ENCODE peak calls at places on chromosomes 6 and 20, in six cellular contexts. One of them, this sample, is unnamed.
A peak's percentile ranks its signal among the peaks of the same experiment; 100 is the strongest.

GRCh38 chr20:48945840-48946514 is 24.5 kb downstream of the ARFGEF2 start:
- DNase-seq in hippocampal formation: no peak
- DNase-seq in activated T-helper 9 cell treated with anti-CD3 and anti-CD28 coated beads, Interleukin-2, amount 50 U/mL, for 16 hours: no peak
- DNase-seq in COR-L47: no peak
- DNase-seq in GM13977: no peak
- DNase-seq in astrocyte of the cerebellum: no peak
- DNase-seq in this sample: no peak

GRCh38 chr20:31515775-31516107 is 1.5 kb downstream of the HM13 start:
- DNase-seq in COR-L47: no peak
- DNase-seq in activated T-helper 9 cell treated with anti-CD3 and anti-CD28 coated beads, Interleukin-2, amount 50 U/mL, for 16 hours: no peak
- DNase-seq in hippocampal formation: no peak
- DNase-seq in GM13977: no peak
- DNase-seq in astrocyte of the cerebellum: no peak
- DNase-seq in this sample: no peak

GRCh38 chr6:40485300-40485699 is 101.9 kb downstream of the LRFN2 start:
- DNase-seq in hippocampal formation: no peak
- DNase-seq in COR-L47: no peak
- DNase-seq in GM13977: no peak
- DNase-seq in activated T-helper 9 cell treated with anti-CD3 and anti-CD28 coated beads, Interleukin-2, amount 50 U/mL, for 16 hours: no peak
- DNase-seq in astrocyte of the cerebellum: no peak
- DNase-seq in this sample: no peak

GRCh38 chr20:18615020-18615652 is 27.3 kb downstream of the DTD1 start:
- DNase-seq in activated T-helper 9 cell treated with anti-CD3 and anti-CD28 coated beads, Interleukin-2, amount 50 U/mL, for 16 hours: no peak
- DNase-seq in GM13977: no peak
- DNase-seq in astrocyte of the cerebellum: no peak
- DNase-seq in COR-L47: no peak
- DNase-seq in hippocampal formation: peak; percentile 39
- DNase-seq in this sample: no peak

GRCh38 chr6:124298682-124299081 is 495.0 kb downstream of the NKAIN2 start:
- DNase-seq in GM13977: no peak
- DNase-seq in astrocyte of the cerebellum: no peak
- DNase-seq in activated T-helper 9 cell treated with anti-CD3 and anti-CD28 coated beads, Interleukin-2, amount 50 U/mL, for 16 hours: no peak
- DNase-seq in COR-L47: peak; percentile 21
- DNase-seq in hippocampal formation: no peak
- DNase-seq in this sample: no peak

GRCh38 chr6:14799928-14800327 is 445.9 kb upstream of the JARID2 start:
- DNase-seq in hippocampal formation: peak; percentile 65
- DNase-seq in GM13977: peak; percentile 43
- DNase-seq in activated T-helper 9 cell treated with anti-CD3 and anti-CD28 coated beads, Interleukin-2, amount 50 U/mL, for 16 hours: no peak
- DNase-seq in astrocyte of the cerebellum: peak; percentile 70
- DNase-seq in COR-L47: peak; percentile 48
- DNase-seq in this sample: peak; percentile 36

GRCh38 chr6:9233226-9233625 is 797.9 kb upstream of the SLC35B3 start:
- DNase-seq in COR-L47: no peak
- DNase-seq in GM13977: no peak
- DNase-seq in hippocampal formation: no peak
- DNase-seq in astrocyte of the cerebellum: no peak
- DNase-seq in activated T-helper 9 cell treated with anti-CD3 and anti-CD28 coated beads, Interleukin-2, amount 50 U/mL, for 16 hours: no peak
- DNase-seq in this sample: no peak

GRCh38 chr6:130116273-130116672 is 97.9 kb downstream of the L3MBTL3 start:
- DNase-seq in GM13977: no peak
- DNase-seq in COR-L47: no peak
- DNase-seq in astrocyte of the cerebellum: no peak
- DNase-seq in hippocampal formation: no peak
- DNase-seq in activated T-helper 9 cell treated with anti-CD3 and anti-CD28 coated beads, Interleukin-2, amount 50 U/mL, for 16 hours: no peak
- DNase-seq in this sample: no peak

GRCh38 chr6:22081709-22082108 is 215.1 kb downstream of the PRL start:
- DNase-seq in GM13977: no peak
- DNase-seq in COR-L47: no peak
- DNase-seq in astrocyte of the cerebellum: no peak
- DNase-seq in activated T-helper 9 cell treated with anti-CD3 and anti-CD28 coated beads, Interleukin-2, amount 50 U/mL, for 16 hours: no peak
- DNase-seq in hippocampal formation: no peak
- DNase-seq in this sample: no peak

GRCh38 chr6:32190946-32191677 is 1.1 kb upstream of the PBX2 start:
- DNase-seq in GM13977: no peak
- DNase-seq in activated T-helper 9 cell treated with anti-CD3 and anti-CD28 coated beads, Interleukin-2, amount 50 U/mL, for 16 hours: no peak
- DNase-seq in hippocampal formation: no peak
- DNase-seq in astrocyte of the cerebellum: no peak
- DNase-seq in COR-L47: no peak
- DNase-seq in this sample: no peak

GRCh38 chr6:32047855-32048766 is 9.9 kb downstream of the CYP21A2 start:
- DNase-seq in COR-L47: peak; percentile 37
- DNase-seq in hippocampal formation: no peak
- DNase-seq in astrocyte of the cerebellum: no peak
- DNase-seq in GM13977: peak; percentile 80
- DNase-seq in activated T-helper 9 cell treated with anti-CD3 and anti-CD28 coated beads, Interleukin-2, amount 50 U/mL, for 16 hours: peak; percentile 46
- DNase-seq in this sample: peak; percentile 71

GRCh38 chr20:31890646-31891045 is 20.2 kb downstream of the TTLL9 start:
- DNase-seq in COR-L47: no peak
- DNase-seq in GM13977: no peak
- DNase-seq in hippocampal formation: no peak
- DNase-seq in activated T-helper 9 cell treated with anti-CD3 and anti-CD28 coated beads, Interleukin-2, amount 50 U/mL, for 16 hours: no peak
- DNase-seq in astrocyte of the cerebellum: no peak
- DNase-seq in this sample: no peak

GRCh38 chr6:145372671-145373123 is 362.6 kb downstream of the EPM2A start:
- DNase-seq in COR-L47: no peak
- DNase-seq in activated T-helper 9 cell treated with anti-CD3 and anti-CD28 coated beads, Interleukin-2, amount 50 U/mL, for 16 hours: no peak
- DNase-seq in GM13977: peak; percentile 22
- DNase-seq in hippocampal formation: no peak
- DNase-seq in astrocyte of the cerebellum: peak; percentile 5
- DNase-seq in this sample: no peak

GRCh38 chr20:48682529-48683385 is 145.0 kb downstream of the PREX1 start:
- DNase-seq in hippocampal formation: no peak
- DNase-seq in astrocyte of the cerebellum: peak; percentile 94
- DNase-seq in COR-L47: peak; percentile 98
- DNase-seq in activated T-helper 9 cell treated with anti-CD3 and anti-CD28 coated beads, Interleukin-2, amount 50 U/mL, for 16 hours: no peak
- DNase-seq in GM13977: no peak
- DNase-seq in this sample: peak; percentile 54

GRCh38 chr6:19382676-19383075 is 454.5 kb upstream of the ID4 start:
- DNase-seq in hippocampal formation: no peak
- DNase-seq in activated T-helper 9 cell treated with anti-CD3 and anti-CD28 coated beads, Interleukin-2, amount 50 U/mL, for 16 hours: no peak
- DNase-seq in COR-L47: peak; percentile 43
- DNase-seq in GM13977: no peak
- DNase-seq in astrocyte of the cerebellum: no peak
- DNase-seq in this sample: no peak

GRCh38 chr20:63848003-63848911 is 13.0 kb upstream of the ABHD16B start:
- DNase-seq in activated T-helper 9 cell treated with anti-CD3 and anti-CD28 coated beads, Interleukin-2, amount 50 U/mL, for 16 hours: no peak
- DNase-seq in astrocyte of the cerebellum: no peak
- DNase-seq in GM13977: no peak
- DNase-seq in hippocampal formation: no peak
- DNase-seq in COR-L47: no peak
- DNase-seq in this sample: no peak

GRCh38 chr6:104541411-104541810 is 318.3 kb downstream of the HACE1 start:
- DNase-seq in astrocyte of the cerebellum: no peak
- DNase-seq in hippocampal formation: no peak
- DNase-seq in GM13977: no peak
- DNase-seq in activated T-helper 9 cell treated with anti-CD3 and anti-CD28 coated beads, Interleukin-2, amount 50 U/mL, for 16 hours: no peak
- DNase-seq in COR-L47: no peak
- DNase-seq in this sample: no peak

GRCh38 chr6:149014631-149015171 is 267.9 kb downstream of the UST start:
- DNase-seq in hippocampal formation: no peak
- DNase-seq in activated T-helper 9 cell treated with anti-CD3 and anti-CD28 coated beads, Interleukin-2, amount 50 U/mL, for 16 hours: no peak
- DNase-seq in GM13977: no peak
- DNase-seq in astrocyte of the cerebellum: no peak
- DNase-seq in COR-L47: no peak
- DNase-seq in this sample: no peak

GRCh38 chr20:420721-421574 is 12.8 kb downstream of the RBCK1 start:
- DNase-seq in hippocampal formation: no peak
- DNase-seq in astrocyte of the cerebellum: no peak
- DNase-seq in GM13977: no peak
- DNase-seq in COR-L47: peak; percentile 60
- DNase-seq in activated T-helper 9 cell treated with anti-CD3 and anti-CD28 coated beads, Interleukin-2, amount 50 U/mL, for 16 hours: no peak
- DNase-seq in this sample: no peak

GRCh38 chr20:49668181-49668877 is 45.3 kb downstream of the B4GALT5 start:
- DNase-seq in activated T-helper 9 cell treated with anti-CD3 and anti-CD28 coated beads, Interleukin-2, amount 50 U/mL, for 16 hours: peak; percentile 67
- DNase-seq in astrocyte of the cerebellum: no peak
- DNase-seq in GM13977: peak; percentile 76
- DNase-seq in COR-L47: no peak
- DNase-seq in hippocampal formation: no peak
- DNase-seq in this sample: no peak

GRCh38 chr6:125363010-125363359 is 61.2 kb upstream of the HDDC2 start:
- DNase-seq in GM13977: no peak
- DNase-seq in hippocampal formation: no peak
- DNase-seq in COR-L47: no peak
- DNase-seq in astrocyte of the cerebellum: peak; percentile 13
- DNase-seq in activated T-helper 9 cell treated with anti-CD3 and anti-CD28 coated beads, Interleukin-2, amount 50 U/mL, for 16 hours: no peak
- DNase-seq in this sample: no peak

GRCh38 chr6:82955841-82956240 is 109.8 kb downstream of the UBE3D start:
- DNase-seq in GM13977: no peak
- DNase-seq in COR-L47: no peak
- DNase-seq in astrocyte of the cerebellum: peak; percentile 39
- DNase-seq in activated T-helper 9 cell treated with anti-CD3 and anti-CD28 coated beads, Interleukin-2, amount 50 U/mL, for 16 hours: no peak
- DNase-seq in hippocampal formation: no peak
- DNase-seq in this sample: no peak

GRCh38 chr20:21133404-21133803 is 7.5 kb downstream of the KIZ start:
- DNase-seq in GM13977: no peak
- DNase-seq in COR-L47: no peak
- DNase-seq in astrocyte of the cerebellum: no peak
- DNase-seq in hippocampal formation: no peak
- DNase-seq in activated T-helper 9 cell treated with anti-CD3 and anti-CD28 coated beads, Interleukin-2, amount 50 U/mL, for 16 hours: no peak
- DNase-seq in this sample: no peak

GRCh38 chr6:99362644-99363268 is 13.3 kb upstream of the FAXC start:
- DNase-seq in COR-L47: no peak
- DNase-seq in hippocampal formation: no peak
- DNase-seq in GM13977: no peak
- DNase-seq in activated T-helper 9 cell treated with anti-CD3 and anti-CD28 coated beads, Interleukin-2, amount 50 U/mL, for 16 hours: no peak
- DNase-seq in astrocyte of the cerebellum: no peak
- DNase-seq in this sample: no peak

GRCh38 chr20:23293689-23294088 is 56.9 kb upstream of the NXT1 start:
- DNase-seq in hippocampal formation: no peak
- DNase-seq in GM13977: no peak
- DNase-seq in COR-L47: no peak
- DNase-seq in activated T-helper 9 cell treated with anti-CD3 and anti-CD28 coated beads, Interleukin-2, amount 50 U/mL, for 16 hours: no peak
- DNase-seq in astrocyte of the cerebellum: no peak
- DNase-seq in this sample: no peak

GRCh38 chr6:43369174-43370002 is at the start of gene ZNF318:
- DNase-seq in GM13977: peak; percentile 96
- DNase-seq in COR-L47: peak; percentile 98
- DNase-seq in activated T-helper 9 cell treated with anti-CD3 and anti-CD28 coated beads, Interleukin-2, amount 50 U/mL, for 16 hours: peak; percentile 92
- DNase-seq in hippocampal formation: peak; percentile 98
- DNase-seq in astrocyte of the cerebellum: peak; percentile 91
- DNase-seq in this sample: peak; percentile 94

GRCh38 chr6:44456070-44456965 is 68.8 kb downstream of the CDC5L start:
- DNase-seq in astrocyte of the cerebellum: no peak
- DNase-seq in GM13977: peak; percentile 72
- DNase-seq in COR-L47: peak; percentile 23
- DNase-seq in hippocampal formation: no peak
- DNase-seq in activated T-helper 9 cell treated with anti-CD3 and anti-CD28 coated beads, Interleukin-2, amount 50 U/mL, for 16 hours: peak; percentile 15
- DNase-seq in this sample: peak; percentile 42

This sample was measured in frontal cortex.